ENCODE peak calls at places on chromosome 15, in seven cellular contexts. U is psoas muscle; N is stimulated activated naive CD8-positive, alpha-beta T cell treated with anti-CD3 and anti-CD28 coated beads, Interleukin-15, amount 100 ng/mL, for 72 hours; J is activated CD4-positive, alpha-beta T cell treated with anti-CD3 and anti-CD28 coated beads for 36 hours; P is body of pancreas; Z is activated CD8-positive, alpha-beta memory T cell treated with anti-CD3 and anti-CD28 coated beads, Interleukin-2, amount 10 ng/mL, durations not matched to agents 7 days and 5 days; S is HCT116. X is an unnamed sample.

GRCh38 chr15:95162967-95163531 is 931.7 kb downstream of the MCTP2 start:
- ATAC-seq in U (no peak), N (no peak), J (no peak), P (no peak), Z (no peak), S (no peak), X (no peak)

GRCh38 chr15:100346866-100347512 is 5.2 kb upstream of the ADAMTS17 start:
- ATAC-seq in U (no peak), N (no peak), J (no peak), P (no peak), Z (no peak), S (no peak), X (no peak)

GRCh38 chr15:60720493-60721231 is 241.7 kb upstream of the ICE2 start:
- ATAC-seq in U (no peak), N (peak), J (peak), P (peak), Z (peak), S (no peak), X (peak)

GRCh38 chr15:69573815-69574472 is 121.3 kb downstream of the RPLP1 start:
- ATAC-seq in U (no peak), N (peak), J (peak), P (no peak), Z (peak), S (no peak), X (peak)

GRCh38 chr15:47461560-47462175 is 255.6 kb upstream of the SEMA6D start:
- ATAC-seq in U (no peak), N (no peak), J (no peak), P (no peak), Z (no peak), S (no peak), X (no peak)

GRCh38 chr15:59247364-59247763 is 40.7 kb downstream of the LDHAL6B start:
- ATAC-seq in U (peak), N (peak), J (peak), P (peak), Z (peak), S (peak), X (peak)

GRCh38 chr15:63521405-63522142 is 17.2 kb downstream of the USP3 start:
- ATAC-seq in U (peak), N (no peak), J (no peak), P (no peak), Z (no peak), S (no peak), X (no peak)

GRCh38 chr15:56168394-56168793 is 75.3 kb downstream of the RFX7 start:
- ATAC-seq in U (no peak), N (peak), J (peak), P (no peak), Z (no peak), S (no peak), X (peak)

GRCh38 chr15:60740787-60741354 is 261.9 kb upstream of the ICE2 start:
- ATAC-seq in U (peak), N (peak), J (peak), P (no peak), Z (no peak), S (no peak), X (peak)

GRCh38 chr15:32908921-32909320 is 191.1 kb downstream of the GREM1 start:
- ATAC-seq in U (no peak), N (no peak), J (no peak), P (no peak), Z (no peak), S (no peak), X (no peak)

GRCh38 chr15:70160267-70160666 is 62.5 kb upstream of the TLE3 start:
- ATAC-seq in U (peak), N (no peak), J (no peak), P (no peak), Z (no peak), S (peak), X (peak)

GRCh38 chr15:51904931-51905330 is 66.6 kb downstream of the LEO1 start:
- ATAC-seq in U (no peak), N (no peak), J (no peak), P (no peak), Z (no peak), S (no peak), X (no peak)

GRCh38 chr15:80915462-80915861 is 74.2 kb downstream of the MESD start:
- ATAC-seq in U (no peak), N (no peak), J (no peak), P (no peak), Z (no peak), S (peak), X (no peak)

GRCh38 chr15:72474466-72474911 is 359 bp downstream of the ARIH1 start:
- ATAC-seq in U (no peak), N (no peak), J (peak), P (peak), Z (peak), S (peak), X (peak)

GRCh38 chr15:99511865-99512632 is 53.7 kb upstream of the MEF2A start:
- ATAC-seq in U (peak), N (no peak), J (no peak), P (no peak), Z (no peak), S (no peak), X (no peak)

GRCh38 chr15:89114974-89115373 is 26.7 kb downstream of the ABHD2 start:
- ATAC-seq in U (no peak), N (no peak), J (no peak), P (peak), Z (no peak), S (no peak), X (no peak)

GRCh38 chr15:74402873-74403589 is 30.7 kb downstream of the SEMA7A start:
- ATAC-seq in U (no peak), N (peak), J (peak), P (no peak), Z (peak), S (no peak), X (peak)

GRCh38 chr15:80020731-80021130 is 38.7 kb upstream of the ZFAND6 start:
- ATAC-seq in U (no peak), N (peak), J (no peak), P (no peak), Z (no peak), S (no peak), X (no peak)

GRCh38 chr15:74122403-74123130 is 7.8 kb upstream of the ISLR2 start:
- ATAC-seq in U (no peak), N (no peak), J (no peak), P (no peak), Z (no peak), S (no peak), X (no peak)

GRCh38 chr15:84697353-84697990 is 18.5 kb downstream of the SEC11A start:
- ATAC-seq in U (no peak), N (no peak), J (no peak), P (no peak), Z (no peak), S (no peak), X (no peak)

GRCh38 chr15:51338496-51338895 is at the start of gene CYP19A1:
- ATAC-seq in U (no peak), N (no peak), J (no peak), P (no peak), Z (no peak), S (no peak), X (no peak)

GRCh38 chr15:98076021-98076816 is 115.7 kb downstream of the ARRDC4 start:
- ATAC-seq in U (peak), N (no peak), J (no peak), P (no peak), Z (no peak), S (no peak), X (no peak)

GRCh38 chr15:28164876-28165275 is 65.8 kb upstream of the OCA2 start:
- ATAC-seq in U (no peak), N (no peak), J (no peak), P (no peak), Z (no peak), S (no peak), X (no peak)

GRCh38 chr15:101496198-101496986 is 6.9 kb upstream of the PCSK6 start:
- ATAC-seq in U (no peak), N (no peak), J (no peak), P (no peak), Z (no peak), S (no peak), X (no peak)

GRCh38 chr15:35399901-35400300 is 146.1 kb downstream of the DPH6 start:
- ATAC-seq in U (no peak), N (no peak), J (no peak), P (no peak), Z (no peak), S (no peak), X (no peak)

GRCh38 chr15:101277943-101278564 is 769 bp upstream of the SELENOS start:
- ATAC-seq in U (no peak), N (no peak), J (no peak), P (no peak), Z (no peak), S (no peak), X (no peak)

GRCh38 chr15:100862162-100862561 is 17.5 kb upstream of the ALDH1A3 start:
- ATAC-seq in U (no peak), N (no peak), J (no peak), P (no peak), Z (no peak), S (no peak), X (no peak)